ENCODE peak calls at places on chromosomes 6 and 20, in five cellular contexts. D, N, M, F and P are unnamed samples.
A peak's percentile ranks its signal among the peaks of the same experiment; 100 is the strongest.

GRCh38 chr6:1515781-1516180 is 93.9 kb upstream of the FOXC1 start:
- DNase-seq in M (no peak), F (no peak), D (no peak), N (no peak), P (no peak)

GRCh38 chr20:19078448-19079373 is 133.7 kb upstream of the SLC24A3 start:
- DNase-seq in M (no peak), F (no peak), D (no peak), N (no peak), P (no peak)

GRCh38 chr6:158160932-158161539 is 7.0 kb downstream of the SERAC1 start:
- DNase-seq in F (no peak), N (no peak), D (no peak), M (no peak), P (no peak)

GRCh38 chr6:137240168-137240567 is 21.0 kb upstream of the IFNGR1 start:
- DNase-seq in F (no peak), N (no peak), M (no peak), D (no peak), P (no peak)

GRCh38 chr6:166928644-166929515 is 27.5 kb downstream of the RNASET2 start:
- DNase-seq in M (no peak), F (no peak), D (no peak), N (no peak), P (no peak)

GRCh38 chr6:169988769-169989550 is 237.5 kb downstream of the ERMARD start:
- DNase-seq in D (no peak), F (no peak), M (no peak), N (no peak), P (no peak)

GRCh38 chr6:111730835-111731234 is 125.2 kb upstream of the TRAF3IP2 start:
- DNase-seq in D (no peak), N (no peak), F (no peak), M (no peak), P (no peak)

GRCh38 chr6:18503588-18504231 is 116.6 kb downstream of the RNF144B start:
- DNase-seq in M (peak; percentile 29), N (peak; percentile 78), F (peak; percentile 10), D (peak; percentile 20), P (peak; percentile 35)

GRCh38 chr6:26659042-26659359 is 545 bp downstream of the ZNF322 start:
- DNase-seq in D (no peak), F (no peak), N (no peak), M (no peak), P (no peak)

GRCh38 chr20:14712302-14712739 is 374.9 kb upstream of the FLRT3 start:
- DNase-seq in F (no peak), M (no peak), N (peak; percentile 22), D (no peak), P (no peak)

GRCh38 chr20:11267131-11267761 is 593.4 kb upstream of the JAG1 start:
- DNase-seq in F (no peak), M (peak; percentile 24), D (no peak), N (peak; percentile 91), P (peak; percentile 79)

GRCh38 chr6:53394704-53395103 is 46.0 kb upstream of the ELOVL5 start:
- DNase-seq in N (no peak), M (no peak), F (no peak), D (no peak), P (no peak)

GRCh38 chr6:159483259-159483658 is 209.8 kb downstream of the SOD2 start:
- DNase-seq in F (no peak), D (no peak), M (no peak), N (no peak), P (no peak)

GRCh38 chr6:150753404-150754184 is 111.9 kb upstream of the MTHFD1L start:
- DNase-seq in F (no peak), M (no peak), N (no peak), D (no peak), P (no peak)

GRCh38 chr6:3405182-3405518 is 51.7 kb downstream of the SLC22A23 start:
- DNase-seq in M (no peak), F (no peak), D (no peak), N (no peak), P (no peak)

GRCh38 chr20:1371830-1372539 is 20.9 kb downstream of the FKBP1A start:
- DNase-seq in N (no peak), M (no peak), D (no peak), F (no peak), P (no peak)

GRCh38 chr6:21996425-21997207 is 300.2 kb downstream of the PRL start:
- DNase-seq in M (no peak), D (no peak), N (no peak), F (no peak), P (no peak)

GRCh38 chr20:34096699-34097420 is 15.2 kb downstream of the EIF2S2 start:
- DNase-seq in N (no peak), D (no peak), M (no peak), F (no peak), P (no peak)

GRCh38 chr6:87721311-87721710 is 19.3 kb upstream of the AKIRIN2 start:
- DNase-seq in F (no peak), N (no peak), D (no peak), M (no peak), P (no peak)

GRCh38 chr20:16485406-16485805 is 87.8 kb downstream of the KIF16B start:
- DNase-seq in D (no peak), M (no peak), N (no peak), F (no peak), P (no peak)

GRCh38 chr6:9783567-9783966 is 631.3 kb downstream of the TFAP2A start:
- DNase-seq in F (no peak), D (no peak), N (no peak), M (no peak), P (no peak)

GRCh38 chr6:11976489-11976888 is 35.6 kb upstream of the HIVEP1 start:
- DNase-seq in F (no peak), N (no peak), D (no peak), M (no peak), P (no peak)

GRCh38 chr6:139395371-139395770 is 20.9 kb upstream of the CITED2 start:
- DNase-seq in M (no peak), N (no peak), D (no peak), F (no peak), P (no peak)

GRCh38 chr6:80543598-80544181 is 437.2 kb downstream of the BCKDHB start:
- DNase-seq in F (no peak), D (no peak), N (no peak), M (no peak), P (no peak)

GRCh38 chr20:47543006-47543431 is 41.3 kb downstream of the NCOA3 start:
- DNase-seq in F (no peak), M (no peak), N (no peak), D (no peak), P (no peak)

GRCh38 chr6:123507582-123507981 is 129.2 kb downstream of the TRDN start:
- DNase-seq in D (no peak), N (no peak), F (no peak), M (no peak), P (no peak)

GRCh38 chr6:44201638-44202303 is 15.0 kb upstream of the MYMX start:
- DNase-seq in F (no peak), M (no peak), N (no peak), D (no peak), P (no peak)

GRCh38 chr6:3367630-3368029 is 89.2 kb downstream of the SLC22A23 start:
- DNase-seq in N (no peak), D (no peak), F (no peak), M (no peak), P (no peak)

GRCh38 chr6:47335456-47335855 is 25.8 kb upstream of the TNFRSF21 start:
- DNase-seq in M (peak; percentile 37), F (no peak), N (no peak), D (no peak), P (peak; percentile 12)

GRCh38 chr6:155187096-155187495 is 76.7 kb upstream of the CLDN20 start:
- DNase-seq in F (no peak), N (no peak), M (no peak), D (no peak), P (no peak)

GRCh38 chr6:100460650-100461204 is 4.0 kb downstream of the SIM1 start:
- DNase-seq in M (no peak), D (no peak), N (no peak), F (no peak), P (no peak)

GRCh38 chr6:89487864-89488263 is 54.9 kb downstream of the ANKRD6 start:
- DNase-seq in N (no peak), F (no peak), M (no peak), D (no peak), P (no peak)

GRCh38 chr6:37022135-37022863 is 16.8 kb downstream of the FGD2 start:
- DNase-seq in N (no peak), M (no peak), F (no peak), D (no peak), P (no peak)

GRCh38 chr6:24520929-24521546 is 26.3 kb downstream of the ALDH5A1 start:
- DNase-seq in D (peak; percentile 25), F (peak; percentile 27), N (peak; percentile 53), M (no peak), P (no peak)

GRCh38 chr20:25081730-25082497 is at the start of gene VSX1:
- DNase-seq in M (no peak), D (no peak), N (no peak), F (no peak), P (no peak)

GRCh38 chr20:37396520-37397075 is 50.7 kb downstream of the SRC start:
- DNase-seq in D (no peak), M (no peak), N (no peak), F (no peak), P (no peak)

GRCh38 chr6:38631186-38631783 is 8.4 kb downstream of the BTBD9 start:
- DNase-seq in F (no peak), M (no peak), D (no peak), N (no peak), P (no peak)

GRCh38 chr20:50226093-50226974 is 35.7 kb downstream of the CEBPB start:
- DNase-seq in F (no peak), N (no peak), M (no peak), D (no peak), P (no peak)

GRCh38 chr6:3001773-3002293 is 2.1 kb downstream of the NQO2 start:
- DNase-seq in M (no peak), N (peak; percentile 92), D (no peak), F (peak; percentile 13), P (no peak)